ENCODE peak calls at places on chromosomes 7 and 10, in four cellular contexts. J is activated T-helper 1 cell treated with anti-CD3 and anti-CD28 coated beads, Interleukin-2, amount 50 U/mL, for 16 hours; M is activated CD4-positive, alpha-beta T cell treated with anti-CD3 and anti-CD28 coated beads, Interleukin-2, amount 50 U/mL, for 24 hours; X is H9. T is an unnamed sample.

GRCh38 chr7:20330176-20330796 is 414 bp upstream of the ITGB8 start:
- DNase-seq in X (peak; percentile 79), M (peak; percentile 24), J (no peak), T (no peak)

GRCh38 chr7:28301148-28301641 is 111.1 kb upstream of the CREB5 start:
- DNase-seq in X (no peak), J (no peak), M (no peak), T (no peak)

GRCh38 chr10:110207805-110208613 is 604 bp downstream of the MXI1 start:
- DNase-seq in X (peak; percentile 57), J (peak; percentile 41), M (no peak), T (peak; percentile 18)

GRCh38 chr10:14588084-14588937 is 186.4 kb downstream of the FAM107B start:
- DNase-seq in J (no peak), M (no peak), X (peak; percentile 14), T (peak; percentile 52)

GRCh38 chr10:810351-810846 is 120.9 kb upstream of the DIP2C start:
- DNase-seq in M (no peak), J (no peak), X (no peak), T (no peak)

GRCh38 chr7:155804431-155804831 is 7.8 kb downstream of the SHH start:
- DNase-seq in X (peak; percentile 62), J (no peak), M (no peak), T (no peak)

GRCh38 chr7:157574120-157574519 is 237.3 kb downstream of the DNAJB6 start:
- DNase-seq in J (no peak), X (no peak), M (no peak), T (no peak)

GRCh38 chr10:43082087-43082486 is 5.2 kb downstream of the RET start:
- DNase-seq in X (no peak), J (no peak), M (no peak), T (no peak)

GRCh38 chr7:88522771-88523316 is 216.2 kb upstream of the STEAP4 start:
- DNase-seq in J (no peak), X (no peak), M (no peak), T (no peak)

GRCh38 chr10:17737021-17737965 is 14.7 kb upstream of the TMEM236 start:
- DNase-seq in J (no peak), X (no peak), M (no peak), T (no peak)

GRCh38 chr7:100430450-100431285 is 1.0 kb downstream of the MEPCE start:
- DNase-seq in M (no peak), J (no peak), X (no peak), T (peak; percentile 23)

GRCh38 chr10:52486840-52487611 is 172.9 kb downstream of the DKK1 start:
- DNase-seq in J (no peak), M (no peak), X (no peak), T (no peak)

GRCh38 chr7:126040114-126041045 is 1110.8 kb upstream of the POT1 start:
- DNase-seq in X (peak; percentile 52), M (no peak), J (no peak), T (peak; percentile 38)

GRCh38 chr7:40979296-40979695 is 723.6 kb downstream of the INHBA start:
- DNase-seq in J (no peak), M (no peak), X (no peak), T (no peak)

GRCh38 chr7:71308105-71308504 is 176.2 kb downstream of the GALNT17 start:
- DNase-seq in X (no peak), J (no peak), M (no peak), T (no peak)

GRCh38 chr7:70694357-70694908 is 437.5 kb upstream of the GALNT17 start:
- DNase-seq in J (no peak), X (no peak), M (no peak), T (peak; percentile 37)

GRCh38 chr10:110901954-110902819 is 16.8 kb downstream of the BBIP1 start:
- DNase-seq in J (no peak), M (no peak), X (no peak), T (no peak)

GRCh38 chr7:91459539-91459938 is 195.3 kb downstream of the FZD1 start:
- DNase-seq in M (no peak), X (no peak), J (no peak), T (no peak)

GRCh38 chr7:51267169-51267568 is 49.4 kb downstream of the COBL start:
- DNase-seq in J (no peak), X (no peak), M (no peak), T (no peak)

GRCh38 chr10:109861051-109861450 is 62.3 kb downstream of the XPNPEP1 start:
- DNase-seq in J (no peak), M (no peak), X (no peak), T (no peak)

GRCh38 chr7:17095001-17095574 is 203.4 kb upstream of the AHR start:
- DNase-seq in J (no peak), X (no peak), M (no peak), T (no peak)

GRCh38 chr10:126459032-126459831 is 71.0 kb upstream of the ADAM12 start:
- DNase-seq in M (no peak), X (no peak), J (no peak), T (no peak)

GRCh38 chr7:101817031-101817929 is at the start of gene CUX1:
- DNase-seq in M (no peak), X (peak; percentile 33), J (no peak), T (peak; percentile 10)

GRCh38 chr10:75229961-75230360 is 5.8 kb downstream of the COMTD1 start:
- DNase-seq in X (no peak), M (no peak), J (no peak), T (no peak)

GRCh38 chr10:112209534-112210200 is 26.1 kb upstream of the GPAM start:
- DNase-seq in J (no peak), M (no peak), X (no peak), T (no peak)

GRCh38 chr10:58734116-58734515 is 221.4 kb downstream of the BICC1 start:
- DNase-seq in M (no peak), J (no peak), X (no peak), T (no peak)

GRCh38 chr10:102231357-102232318 is 5.5 kb downstream of the ELOVL3 start:
- DNase-seq in M (peak; percentile 58), J (no peak), X (peak; percentile 83), T (peak; percentile 64)

GRCh38 chr7:47267346-47267745 is 314.6 kb downstream of the TNS3 start:
- DNase-seq in X (no peak), J (no peak), M (no peak), T (no peak)

GRCh38 chr7:45569290-45569685 is 4.9 kb upstream of the ADCY1 start:
- DNase-seq in J (no peak), X (no peak), M (no peak), T (no peak)

GRCh38 chr7:132536646-132537395 is 39.4 kb downstream of the PLXNA4 start:
- DNase-seq in J (no peak), X (no peak), M (no peak), T (no peak)